ENCODE peak calls at places on chromosomes 12 and 14, in six cellular contexts. H is stimulated activated CD4-positive, alpha-beta T cell treated with anti-CD3 and anti-CD28 coated beads, Interleukin-4, amount 100 ng/mL, for 48 hours; J is progenitor cell of endocrine pancreas; F is activated CD4-positive, CD25-positive, alpha-beta regulatory T cell; S is foreskin keratinocyte; W is mucosa of descending colon. G is an unnamed sample.

GRCh38 chr12:101616027-101616494 is 21.3 kb downstream of the MYBPC1 start:
- DNase-seq in H (no peak), J (no peak), F (no peak), S (no peak), W (no peak), G (no peak)

GRCh38 chr12:62232143-62232729 is 28.0 kb upstream of the USP15 start:
- DNase-seq in H (no peak), J (no peak), F (no peak), S (no peak), W (no peak), G (no peak)

GRCh38 chr14:64137657-64138290 is 156.4 kb downstream of the ESR2 start:
- DNase-seq in H (no peak), J (no peak), F (no peak), S (no peak), W (no peak), G (no peak)

GRCh38 chr14:91872517-91873470 is 5.5 kb upstream of the TC2N start:
- DNase-seq in H (no peak), J (no peak), F (no peak), S (peak), W (peak), G (no peak)

GRCh38 chr14:99546230-99546879 is 57.7 kb downstream of the CCDC85C start:
- DNase-seq in H (no peak), J (no peak), F (no peak), S (no peak), W (no peak), G (no peak)

GRCh38 chr12:18998343-18999270 is 130.9 kb upstream of the PLEKHA5 start:
- DNase-seq in H (no peak), J (no peak), F (no peak), S (peak), W (no peak), G (no peak)

GRCh38 chr14:92277031-92277430 is 45.9 kb upstream of the SLC24A4 start:
- DNase-seq in H (no peak), J (no peak), F (no peak), S (no peak), W (no peak), G (no peak)

GRCh38 chr12:53298154-53298553 is 1.3 kb upstream of the MYG1 start:
- DNase-seq in H (no peak), J (no peak), F (no peak), S (peak), W (no peak), G (no peak)

GRCh38 chr12:31230004-31230403 is 95.9 kb downstream of the SINHCAF start:
- DNase-seq in H (no peak), J (no peak), F (no peak), S (peak), W (no peak), G (no peak)

GRCh38 chr12:3228587-3228986 is 151.4 kb downstream of the TSPAN9 start:
- DNase-seq in H (no peak), J (no peak), F (no peak), S (no peak), W (no peak), G (no peak)

GRCh38 chr12:14810953-14811483 is 3.0 kb downstream of the SMCO3 start:
- DNase-seq in H (no peak), J (no peak), F (no peak), S (peak), W (no peak), G (no peak)

GRCh38 chr12:12665194-12665593 is 30.8 kb downstream of the GPR19 start:
- DNase-seq in H (no peak), J (no peak), F (no peak), S (no peak), W (no peak), G (no peak)

GRCh38 chr12:49022558-49023178 is 4.1 kb upstream of the PRKAG1 start:
- DNase-seq in H (no peak), J (no peak), F (no peak), S (no peak), W (no peak), G (no peak)

GRCh38 chr12:51441583-51441982 is 17.0 kb downstream of the SLC4A8 start:
- DNase-seq in H (no peak), J (no peak), F (no peak), S (no peak), W (no peak), G (no peak)

G was measured in activated T-helper 2 cell treated with anti-CD3 and anti-CD28 coated beads, Interferon-gamma antibody, Interleukin-2, Interleukin-4, amounts not matched to agents 10 μg/mL and 5 μg/mL and 100 μg/mL, durations not matched to agents 14 hours and 24 hours and 36 hours.